ENCODE peak calls at places on chromosome X, in four cellular contexts. R, T, J and V are unnamed samples.
A peak's percentile ranks its signal among the peaks of the same experiment; 100 is the strongest.

GRCh38 chrX:98338544-98338943 is 1454.8 kb downstream of the RPA4 start:
- DNase-seq in R (no peak), J (no peak), T (no peak), V (no peak)

GRCh38 chrX:154398668-154399526 is 720 bp downstream of the RPL10 start:
- DNase-seq in J (peak; percentile 91), T (peak; percentile 82), R (peak; percentile 91), V (peak; percentile 92)

GRCh38 chrX:80285131-80285773 is 135.0 kb upstream of the TENT5D start:
- DNase-seq in J (no peak), T (peak; percentile 68), R (no peak), V (no peak)

GRCh38 chrX:144732588-144732987 is 514.7 kb upstream of the SPANXN1 start:
- DNase-seq in J (no peak), R (no peak), T (no peak), V (no peak)

GRCh38 chrX:20063716-20064351 is 52.9 kb downstream of the MAP7D2 start:
- DNase-seq in T (no peak), J (no peak), R (no peak), V (no peak)

GRCh38 chrX:150688911-150689451 is 4.2 kb upstream of the MTMR1 start:
- DNase-seq in J (no peak), R (no peak), T (no peak), V (no peak)

GRCh38 chrX:122703762-122704161 is 480.3 kb upstream of the GRIA3 start:
- DNase-seq in J (no peak), R (no peak), T (peak; percentile 15), V (no peak)

GRCh38 chrX:11129546-11129945 is 18.4 kb downstream of the HCCS start:
- DNase-seq in R (no peak), T (peak; percentile 39), J (no peak), V (no peak)

GRCh38 chrX:107610667-107611066 is 17.6 kb upstream of the PRPS1 start:
- DNase-seq in J (no peak), T (no peak), R (no peak), V (no peak)

GRCh38 chrX:16882188-16882587 is 12.0 kb upstream of the RBBP7 start:
- DNase-seq in R (peak; percentile 65), J (peak; percentile 68), T (peak; percentile 2), V (peak; percentile 52)

GRCh38 chrX:88937616-88938015 is 190.6 kb downstream of the CPXCR1 start:
- DNase-seq in J (no peak), R (no peak), T (no peak), V (no peak)

GRCh38 chrX:38262715-38263620 is 42.3 kb upstream of the SRPX start:
- DNase-seq in J (no peak), R (no peak), T (no peak), V (no peak)

GRCh38 chrX:56813318-56813837 is 84.3 kb downstream of the NBDY start:
- DNase-seq in R (no peak), T (no peak), J (no peak), V (no peak)

GRCh38 chrX:72107320-72107719 is 24.4 kb downstream of the RTL5 start:
- DNase-seq in R (no peak), T (no peak), J (no peak), V (no peak)

GRCh38 chrX:124388562-124388961 is 42.2 kb downstream of the SH2D1A start:
- DNase-seq in R (peak; percentile 59), J (peak; percentile 25), T (peak; percentile 67), V (peak; percentile 42)

GRCh38 chrX:102712967-102713677 is 874 bp downstream of the GPRASP2 start:
- DNase-seq in J (peak; percentile 45), R (peak; percentile 60), T (peak; percentile 33), V (peak; percentile 44)

GRCh38 chrX:13689519-13690211 is 737 bp downstream of the RAB9A start:
- DNase-seq in T (peak; percentile 33), R (no peak), J (no peak), V (no peak)

GRCh38 chrX:82087699-82088098 is 885.8 kb downstream of the SH3BGRL start:
- DNase-seq in R (no peak), J (no peak), T (no peak), V (no peak)

GRCh38 chrX:121161501-121161933 is 114.1 kb downstream of the GLUD2 start:
- DNase-seq in T (peak; percentile 8), R (no peak), J (no peak), V (no peak)

GRCh38 chrX:131671714-131672113 is 127.8 kb downstream of the OR13H1 start:
- DNase-seq in R (no peak), T (no peak), J (no peak), V (no peak)

GRCh38 chrX:130789793-130790192 is 113.2 kb downstream of the ENOX2 start:
- DNase-seq in T (no peak), J (no peak), R (no peak), V (no peak)

GRCh38 chrX:73851014-73852009 is 288.3 kb downstream of the CHIC1 start:
- DNase-seq in T (no peak), R (no peak), J (no peak), V (no peak)

GRCh38 chrX:108131471-108131870 is 39.9 kb downstream of the ATG4A start:
- DNase-seq in J (no peak), R (no peak), T (no peak), V (no peak)

GRCh38 chrX:11890843-11891514 is 132.9 kb downstream of the MSL3 start:
- DNase-seq in J (peak; percentile 33), T (no peak), R (peak; percentile 59), V (peak; percentile 57)

GRCh38 chrX:115459883-115460564 is 101.0 kb upstream of the PLS3 start:
- DNase-seq in J (no peak), T (no peak), R (no peak), V (no peak)

GRCh38 chrX:133655914-133656265 is 240.6 kb upstream of the GPC4 start:
- DNase-seq in R (no peak), T (no peak), J (no peak), V (no peak)

GRCh38 chrX:100995469-100995868 is 26.0 kb downstream of the ARL13A start:
- DNase-seq in J (no peak), T (no peak), R (no peak), V (no peak)

GRCh38 chrX:154059729-154060245 is 37.7 kb downstream of the MECP2 start:
- DNase-seq in T (no peak), J (no peak), R (no peak), V (no peak)

GRCh38 chrX:16160729-16161128 is 6.6 kb upstream of the MAGEB17 start:
- DNase-seq in R (no peak), J (no peak), T (no peak), V (no peak)

GRCh38 chrX:38558681-38559080 is 2.7 kb upstream of the TSPAN7 start:
- DNase-seq in J (no peak), T (no peak), R (no peak), V (no peak)

GRCh38 chrX:9164535-9165425 is 130.9 kb upstream of the FAM9B start:
- DNase-seq in T (no peak), R (no peak), J (no peak), V (no peak)

GRCh38 chrX:144275403-144275802 is 391.5 kb downstream of the UBE2NL start:
- DNase-seq in R (no peak), J (no peak), T (no peak), V (no peak)

GRCh38 chrX:129600981-129601424 is 53.8 kb downstream of the APLN start:
- DNase-seq in R (no peak), J (no peak), T (peak; percentile 35), V (no peak)

GRCh38 chrX:118418811-118419251 is 72.9 kb downstream of the WDR44 start:
- DNase-seq in J (peak; percentile 23), T (no peak), R (no peak), V (no peak)

DNA sequence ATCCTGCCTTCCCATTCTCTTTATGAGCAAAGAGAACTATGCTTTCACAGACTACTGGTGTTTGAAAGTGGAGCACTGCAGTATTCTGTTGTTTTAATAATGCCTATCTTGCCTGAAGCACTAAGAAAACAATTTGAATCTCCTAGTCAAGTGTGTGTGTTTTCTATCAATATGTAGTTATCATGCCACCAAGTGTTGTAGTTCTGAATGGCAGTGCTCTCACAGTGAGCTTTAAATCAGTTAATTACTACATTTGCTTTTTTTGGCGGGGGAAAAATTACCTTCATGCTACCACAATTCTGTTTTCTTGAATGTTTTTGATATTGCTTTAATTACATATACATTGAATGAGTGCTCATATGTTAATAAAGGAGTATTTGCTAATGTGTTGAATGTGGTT is 143.6 kb upstream of the FAM47A start:
- DNase-seq in T (peak; percentile 25), R (no peak), J (no peak), V (no peak)
- TF ChIP-seq CTCF in T (peak; percentile 53), R (no peak), J (no peak), V (no peak)

GRCh38 chrX:135191838-135192237 is 20.6 kb upstream of the CT55 start:
- DNase-seq in J (no peak), T (no peak), R (no peak), V (no peak)

GRCh38 chrX:135185795-135186443 is 14.7 kb upstream of the CT55 start:
- DNase-seq in T (peak; percentile 65), R (no peak), J (no peak), V (no peak)
- TF ChIP-seq CTCF in T (peak; percentile 59), R (peak; percentile 41), J (no peak), V (no peak)

DNA sequence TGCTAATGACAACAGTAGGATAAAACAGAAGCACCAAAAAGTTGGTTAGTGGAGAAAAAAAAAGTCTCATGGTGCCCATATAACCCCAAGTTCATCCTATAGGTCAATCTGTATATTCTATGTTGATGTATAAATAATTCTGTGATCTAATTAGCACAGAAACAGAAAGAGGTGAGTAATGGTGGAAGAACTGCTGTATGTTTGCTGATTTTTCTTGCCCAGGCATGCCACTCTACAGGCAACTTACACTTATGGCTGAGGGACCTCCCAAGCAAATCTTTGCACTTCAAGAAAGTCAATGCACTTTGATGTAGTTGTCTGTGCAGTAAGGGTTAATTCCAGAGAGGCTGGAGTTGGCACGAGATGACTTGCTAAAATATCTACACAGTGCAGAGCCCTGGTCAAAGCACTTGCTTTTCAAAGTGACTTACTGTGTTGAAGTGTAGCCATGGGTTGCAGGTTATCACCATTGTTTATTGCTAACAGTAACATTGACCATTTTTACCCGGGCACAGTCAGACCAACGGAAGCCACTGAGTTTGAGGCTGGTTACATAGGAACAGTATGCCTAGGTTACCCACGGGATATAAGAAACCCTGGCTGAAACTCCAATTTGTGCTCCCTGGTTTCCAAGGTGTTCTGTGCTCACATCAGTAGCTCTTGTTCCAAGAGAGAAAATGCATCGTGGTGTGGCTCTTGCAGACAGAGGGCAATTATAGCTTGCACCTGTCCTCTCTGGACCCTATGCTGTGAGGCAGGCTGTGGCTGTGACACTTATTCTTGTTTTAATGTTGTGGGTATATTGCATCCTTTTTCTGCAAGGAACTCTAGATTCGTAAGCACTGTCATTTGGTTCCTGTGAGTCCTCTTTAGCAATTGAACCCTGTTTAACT is 141.3 kb upstream of the FTHL17 start:
- DNase-seq in J (no peak), R (no peak), T (no peak), V (no peak)
- TF ChIP-seq CTCF in J (no peak), R (no peak), T (no peak), V (no peak)

DNA sequence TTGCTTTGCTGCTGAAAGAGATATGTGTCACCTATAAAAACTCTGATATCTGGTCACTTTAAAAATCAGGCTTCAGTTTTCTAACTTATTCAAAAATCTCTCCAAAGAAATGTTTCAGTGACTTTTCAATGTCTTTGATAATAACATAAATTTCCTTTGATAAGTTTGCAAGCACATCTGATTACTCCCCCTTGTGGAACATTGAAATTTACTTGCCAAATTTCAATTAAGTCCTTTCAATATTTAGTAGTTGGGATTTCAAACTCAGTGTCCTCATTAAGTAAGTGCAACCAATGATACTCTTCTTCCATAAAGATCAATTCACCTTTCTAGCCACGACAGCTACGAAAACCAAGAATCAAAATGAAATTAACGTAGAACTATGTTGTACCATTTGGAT is 151.3 kb upstream of the FAM47C start:
- DNase-seq in T (no peak), R (no peak), J (no peak), V (no peak)
- TF ChIP-seq CTCF in T (peak; percentile 23), R (no peak), J (no peak), V (no peak)

GRCh38 chrX:21975827-21976226 is 35.3 kb downstream of the SMS start:
- DNase-seq in T (no peak), J (no peak), R (no peak), V (no peak)
- TF ChIP-seq CTCF in T (peak; percentile 36), J (no peak), R (peak; percentile 19), V (peak; percentile 16)

GRCh38 chrX:40735318-40736169 is at the start of gene MED14:
- DNase-seq in R (peak; percentile 92), J (peak; percentile 91), T (peak; percentile 92), V (peak; percentile 89)
- TF ChIP-seq CTCF in R (peak; percentile 42), J (peak; percentile 33), T (peak; percentile 48), V (peak; percentile 22)